ENCODE peak calls at places on chromosomes 3 and 15, in nine cellular contexts. N, V, R, L, Y, T, W, J and Z are unnamed samples.
A peak's percentile ranks its signal among the peaks of the same experiment; 100 is the strongest.

GRCh38 chr15:51341366-51342248 is at the start of gene GLDN:
- DNase-seq in N (no peak), V (no peak), R (peak; percentile 36), L (peak; percentile 47), Y (peak; percentile 3), T (no peak), W (no peak), J (no peak), Z (peak; percentile 69)

GRCh38 chr3:99795573-99795972 is 22.1 kb upstream of the CMSS1 start:
- DNase-seq in N (no peak), V (no peak), R (no peak), L (no peak), Y (no peak), T (no peak), W (no peak), J (no peak), Z (no peak)

GRCh38 chr3:18390024-18390660 is 35.0 kb downstream of the SATB1 start:
- DNase-seq in N (no peak), V (no peak), R (no peak), L (peak; percentile 12), Y (no peak), T (no peak), W (no peak), J (no peak), Z (no peak)

GRCh38 chr3:69791919-69792399 is 52.7 kb downstream of the MITF start:
- DNase-seq in N (no peak), V (no peak), R (no peak), L (peak; percentile 36), Y (peak; percentile 58), T (no peak), W (peak; percentile 48), J (no peak), Z (no peak)

GRCh38 chr15:88878720-88879184 is 16.6 kb downstream of the HAPLN3 start:
- DNase-seq in N (no peak), V (no peak), R (no peak), L (peak; percentile 68), Y (peak; percentile 59), T (no peak), W (no peak), J (no peak), Z (peak; percentile 74)

GRCh38 chr3:95351158-95351557 is 1288.3 kb downstream of the NSUN3 start:
- DNase-seq in N (no peak), V (no peak), R (no peak), L (peak; percentile 29), Y (no peak), T (no peak), W (no peak), J (no peak), Z (no peak)

GRCh38 chr15:39592500-39592899 is 11.6 kb downstream of the THBS1 start:
- DNase-seq in N (no peak), V (no peak), R (no peak), L (no peak), Y (peak; percentile 61), T (no peak), W (no peak), J (peak; percentile 42), Z (no peak)

GRCh38 chr3:48429416-48430358 is at the start of gene PLXNB1:
- DNase-seq in N (peak; percentile 42), V (no peak), R (peak; percentile 85), L (peak; percentile 76), Y (peak; percentile 47), T (peak; percentile 43), W (peak; percentile 41), J (no peak), Z (peak; percentile 75)

GRCh38 chr3:177687291-177687690 is 490.0 kb upstream of the TBL1XR1 start:
- DNase-seq in N (no peak), V (no peak), R (no peak), L (no peak), Y (no peak), T (no peak), W (no peak), J (no peak), Z (no peak)

GRCh38 chr3:160129459-160130061 is 95.7 kb upstream of the C3orf80 start:
- DNase-seq in N (peak; percentile 94), V (no peak), R (no peak), L (no peak), Y (peak; percentile 94), T (no peak), W (peak; percentile 78), J (peak; percentile 89), Z (no peak)

GRCh38 chr15:96296264-96296663 is 34.2 kb upstream of the NR2F2 start:
- DNase-seq in N (peak; percentile 62), V (no peak), R (no peak), L (no peak), Y (peak; percentile 94), T (no peak), W (no peak), J (no peak), Z (no peak)